ENCODE peak calls at places on chromosomes 12 and 14, in nine cellular contexts. Y, H, J, I, G, T, U, Z and X are unnamed samples.

GRCh38 chr14:22822017-22822618 is 6.9 kb upstream of the SLC7A7 start:
- DNase-seq in U (no peak), Y (no peak), T (no peak), I (no peak), H (no peak), G (no peak), Z (no peak), J (no peak), X (peak; percentile 92)

GRCh38 chr12:96434107-96434506 is 33.9 kb upstream of the CDK17 start:
- DNase-seq in Z (no peak), U (no peak), T (no peak), G (no peak), J (no peak), I (no peak), Y (no peak), H (no peak), X (no peak)

GRCh38 chr12:7021956-7022355 is 3.7 kb upstream of the LPCAT3 start:
- DNase-seq in U (no peak), Y (no peak), T (no peak), G (no peak), H (no peak), Z (no peak), J (no peak), I (no peak), X (no peak)

GRCh38 chr14:59358105-59358504 is 107.1 kb downstream of the GPR135 start:
- DNase-seq in H (no peak), Z (no peak), G (no peak), I (no peak), J (no peak), T (peak; percentile 99), U (peak; percentile 45), Y (peak; percentile 58), X (peak; percentile 91)

GRCh38 chr12:3604750-3605638 is 114.0 kb downstream of the PRMT8 start:
- DNase-seq in U (peak; percentile 44), G (peak; percentile 16), I (peak; percentile 88), H (no peak), Y (peak; percentile 41), T (peak; percentile 53), Z (peak; percentile 77), J (peak; percentile 84), X (peak; percentile 58)

GRCh38 chr12:54287316-54288157 is 7.0 kb downstream of the HNRNPA1 start:
- DNase-seq in G (no peak), Z (no peak), U (no peak), Y (no peak), I (no peak), H (no peak), J (no peak), T (no peak), X (peak; percentile 16)

GRCh38 chr14:70156602-70157001 is 32.1 kb downstream of the SLC8A3 start:
- DNase-seq in H (no peak), Y (no peak), J (no peak), T (no peak), G (no peak), U (no peak), Z (no peak), I (no peak), X (no peak)

GRCh38 chr14:69317780-69318179 is 57.8 kb downstream of the GALNT16 start:
- DNase-seq in T (no peak), I (no peak), Z (no peak), H (no peak), G (no peak), U (no peak), J (no peak), Y (peak; percentile 63), X (no peak)

GRCh38 chr12:113267621-113268020 is 46.4 kb downstream of the TPCN1 start:
- DNase-seq in T (peak; percentile 18), H (no peak), I (no peak), U (no peak), J (no peak), Y (no peak), G (no peak), Z (no peak), X (no peak)

GRCh38 chr12:124581299-124581698 is 13.9 kb upstream of the NCOR2 start:
- DNase-seq in Z (no peak), G (no peak), J (no peak), I (no peak), U (no peak), T (peak; percentile 67), Y (no peak), H (no peak), X (no peak)

GRCh38 chr12:104953323-104953722 is 4.8 kb downstream of the SLC41A2 start:
- DNase-seq in G (no peak), J (no peak), U (no peak), Y (no peak), Z (no peak), T (peak; percentile 19), I (no peak), H (no peak), X (peak; percentile 14)

GRCh38 chr12:90099288-90099687 is 390.6 kb upstream of the ATP2B1 start:
- DNase-seq in T (peak; percentile 77), U (no peak), H (no peak), G (no peak), Y (no peak), I (no peak), Z (no peak), J (no peak), X (no peak)

GRCh38 chr12:54460317-54460935 is 13.0 kb downstream of the GTSF1 start:
- DNase-seq in H (no peak), U (no peak), G (peak; percentile 42), Y (no peak), Z (no peak), J (no peak), I (no peak), T (peak; percentile 27), X (no peak)

GRCh38 chr14:52259452-52259851 is 8.0 kb upstream of the PTGDR start:
- DNase-seq in Z (no peak), G (no peak), I (no peak), H (no peak), T (no peak), Y (no peak), U (no peak), J (no peak), X (no peak)

GRCh38 chr14:37663498-37663897 is 68.1 kb downstream of the TTC6 start:
- DNase-seq in J (no peak), G (no peak), Z (no peak), I (no peak), T (no peak), H (no peak), Y (no peak), U (no peak), X (no peak)

GRCh38 chr14:20714593-20715250 is 26.2 kb downstream of the ANG start:
- DNase-seq in H (no peak), Z (no peak), G (no peak), J (no peak), I (peak; percentile 6), U (no peak), T (peak; percentile 39), Y (peak; percentile 86), X (no peak)

GRCh38 chr14:22099942-22100763 is 426.5 kb upstream of the OR4E1 start:
- DNase-seq in T (peak; percentile 86), J (peak; percentile 29), G (peak; percentile 31), Z (no peak), U (peak; percentile 53), Y (peak; percentile 47), H (peak; percentile 21), I (peak; percentile 9), X (peak; percentile 94)

GRCh38 chr14:34232790-34233189 is 229.2 kb downstream of the SPTSSA start:
- DNase-seq in I (no peak), J (no peak), Y (no peak), H (no peak), U (no peak), G (no peak), Z (no peak), T (no peak), X (no peak)

GRCh38 chr12:95838125-95838524 is 20.6 kb upstream of the SNRPF start:
- DNase-seq in I (peak; percentile 65), U (no peak), H (no peak), J (no peak), G (no peak), T (peak; percentile 85), Y (peak; percentile 52), Z (peak; percentile 24), X (no peak)

GRCh38 chr12:116508145-116509121 is 50.7 kb upstream of the MAP1LC3B2 start:
- DNase-seq in H (peak; percentile 56), Z (no peak), J (no peak), U (peak; percentile 87), Y (peak; percentile 38), T (peak; percentile 26), G (no peak), I (no peak), X (peak; percentile 76)

GRCh38 chr14:78611031-78611430 is 440.9 kb downstream of the NRXN3 start:
- DNase-seq in Z (no peak), H (no peak), G (no peak), Y (no peak), J (peak; percentile 69), T (no peak), U (no peak), I (peak; percentile 39), X (no peak)

GRCh38 chr12:89348894-89349669 is 3.2 kb downstream of the DUSP6 start:
- DNase-seq in Z (no peak), J (no peak), H (no peak), G (no peak), U (peak; percentile 30), I (no peak), T (no peak), Y (no peak), X (no peak)